ENCODE peak calls at places on chromosome 1, in four cellular contexts. U is GM23248, R is OCI-LY7, N is uterus. T is an unnamed sample.

GRCh38 chr1:44713321-44713781 is 17.6 kb downstream of the RNU5D-1 start:
- DNase-seq in U (no peak), N (no peak), R (peak; percentile 93), T (no peak)

GRCh38 chr1:26945728-26946127 is 14.5 kb downstream of the KDF1 start:
- DNase-seq in U (no peak), N (no peak), R (no peak), T (no peak)

GRCh38 chr1:203127672-203128611 is at the start of gene ADORA1:
- DNase-seq in N (peak; percentile 52), R (no peak), U (peak; percentile 88), T (no peak)

GRCh38 chr1:60589916-60590315 is 492.4 kb upstream of the NFIA start:
- DNase-seq in R (no peak), N (no peak), U (no peak), T (no peak)

GRCh38 chr1:62516600-62516999 is 79.8 kb downstream of the USP1 start:
- DNase-seq in U (no peak), N (no peak), R (no peak), T (no peak)

GRCh38 chr1:184940226-184940625 is 34.1 kb downstream of the NIBAN1 start:
- DNase-seq in N (no peak), R (no peak), U (peak; percentile 38), T (no peak)

GRCh38 chr1:228465571-228466146 is 21.5 kb upstream of the RNF187 start:
- DNase-seq in N (no peak), U (no peak), R (peak; percentile 57), T (no peak)

GRCh38 chr1:20685739-20686138 is 24.6 kb upstream of the DDOST start:
- DNase-seq in R (no peak), U (no peak), N (no peak), T (no peak)

GRCh38 chr1:205236526-205236925 is 8.8 kb downstream of the TMCC2 start:
- DNase-seq in N (no peak), U (no peak), R (no peak), T (no peak)

GRCh38 chr1:159239551-159240220 is 35.0 kb downstream of the ACKR1 start:
- DNase-seq in R (no peak), U (no peak), N (no peak), T (no peak)

GRCh38 chr1:21896652-21897532 is 40.2 kb downstream of the HSPG2 start:
- DNase-seq in N (peak; percentile 77), R (no peak), U (peak; percentile 80), T (peak; percentile 95)
- H3K4me3 ChIP-seq in N (no peak overlapping the region), R (no peak overlapping the region), U (no peak overlapping the region), T (no peak overlapping the region)

GRCh38 chr1:154860154-154860870 is 9.8 kb downstream of the KCNN3 start:
- DNase-seq in R (peak; percentile 96), N (no peak), U (no peak), T (no peak)
- H3K4me1 ChIP-seq in R (peaks cover 99% of the 10 kb centered on the region), N (no peaks in the 10 kb centered on the region), U (no peaks in the 10 kb centered on the region), T (peaks cover 8% of the 10 kb centered on the region)

GRCh38 chr1:157042852-157043251 is 2.7 kb downstream of the ARHGEF11 start:
- DNase-seq in U (peak; percentile 10), N (no peak), R (no peak), T (no peak)
- H3K4me3 ChIP-seq in U (peak overlapping the region; percentile 90), N (peak overlapping the region; percentile 71), R (no peak overlapping the region), T (peak overlapping the region; percentile 68)

DNA sequence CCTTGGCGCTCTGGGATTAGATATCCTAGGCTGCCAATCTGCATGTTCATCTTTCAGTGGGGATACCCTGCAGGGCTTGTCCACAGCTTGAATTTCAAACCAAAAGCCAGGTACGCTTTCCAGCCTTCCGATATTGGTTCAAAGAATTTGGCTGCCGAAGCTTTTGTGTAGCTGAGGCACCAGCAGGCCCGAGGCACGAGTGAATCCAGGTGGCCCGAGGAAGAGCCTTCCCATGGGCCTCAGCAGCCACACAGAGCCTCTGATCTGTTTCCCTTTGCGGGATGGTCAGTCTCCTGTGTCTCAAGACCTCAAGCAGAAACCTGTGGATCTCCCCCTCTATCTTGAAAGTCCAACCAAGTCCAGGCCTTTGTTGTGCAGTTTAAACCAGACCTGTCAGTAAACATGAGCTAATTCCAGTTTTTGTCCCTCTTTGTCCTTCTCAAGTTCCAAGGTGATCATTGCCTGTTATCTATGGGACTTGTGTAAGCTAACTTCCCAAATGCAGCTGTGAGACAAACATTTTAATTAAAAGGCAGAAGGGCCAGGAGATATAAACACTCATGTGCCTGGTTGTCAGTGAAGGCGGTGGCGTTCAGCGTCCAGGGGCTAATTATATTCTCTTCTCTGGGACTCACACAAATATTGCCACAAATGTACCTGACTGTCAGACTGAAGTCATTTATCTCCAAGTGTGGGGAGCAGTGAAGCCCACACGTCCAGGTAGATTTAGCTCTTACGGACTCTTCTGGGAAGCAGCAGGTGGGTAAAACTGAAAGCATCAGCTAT is 30.6 kb downstream of the VANGL1 start:
- DNase-seq in N (no peak), R (no peak), U (no peak), T (no peak)
- H3K4me1 ChIP-seq in N (no peaks in the 10 kb centered on the region), R (no peaks in the 10 kb centered on the region), U (peaks cover 19% of the 10 kb centered on the region), T (peaks cover 27% of the 10 kb centered on the region)

DNA sequence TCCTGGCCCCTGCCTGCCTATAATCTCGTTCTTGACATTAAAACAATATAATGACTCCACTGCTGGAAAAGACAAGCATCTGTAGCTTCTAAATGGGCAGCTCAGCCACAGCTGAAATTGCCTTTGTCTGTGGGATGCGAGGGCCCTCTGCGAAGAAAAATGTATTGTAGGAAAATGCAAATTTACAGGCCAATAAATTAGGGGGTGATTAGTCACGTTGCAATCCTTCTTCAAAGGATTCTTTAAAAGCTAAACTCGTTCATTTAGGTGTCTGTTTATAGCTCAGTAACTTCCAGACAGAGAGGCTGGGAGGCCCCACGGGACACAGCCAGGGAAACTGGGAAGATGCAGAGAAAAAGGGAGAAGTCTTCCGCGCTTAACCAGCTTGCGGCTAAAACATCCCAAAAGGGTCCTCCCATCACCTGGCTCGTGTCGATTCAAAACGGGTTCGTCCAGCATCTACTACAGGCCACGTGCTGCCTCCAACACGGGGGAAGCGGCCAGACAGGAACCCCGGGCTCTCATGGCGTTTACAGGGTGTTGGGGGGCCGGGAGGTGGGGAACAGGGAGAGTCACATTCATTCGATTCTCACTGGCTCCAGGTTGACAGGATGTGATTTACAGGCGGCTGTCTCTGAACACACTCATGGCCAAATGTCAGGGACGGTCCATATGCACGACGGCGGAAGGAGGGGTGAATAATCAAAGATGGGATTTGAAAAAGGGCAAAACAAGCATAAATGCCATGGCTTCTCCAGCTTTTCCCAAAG is 100.5 kb upstream of the ZBTB40 start:
- DNase-seq in U (no peak), N (no peak), R (no peak), T (no peak)
- H3K4me3 ChIP-seq in U (no peak overlapping the region), N (no peak overlapping the region), R (no peak overlapping the region), T (no peak overlapping the region)

T was measured in esophagus muscularis mucosa.